ENCODE peak calls at places on chromosomes 4 and X, in six cellular contexts. O is neural progenitor cell, I is SK-N-SH, Q is GM12878, J is endothelial cell of umbilical vein, Z is H9. L is an unnamed sample.

GRCh38 chr4:110926841-110927400 is 304.0 kb upstream of the PITX2 start:
- DNase-seq in J (no peak), Q (no peak), Z (no peak), O (no peak), I (no peak), L (no peak)

GRCh38 chr4:168679397-168680176 is 182.7 kb downstream of the PALLD start:
- DNase-seq in I (no peak), O (no peak), J (no peak), Q (no peak), Z (no peak), L (no peak)

GRCh38 chrX:118520206-118520857 is 24.7 kb downstream of the DOCK11 start:
- DNase-seq in O (no peak), I (no peak), Q (no peak), J (no peak), Z (no peak), L (peak; percentile 91)

GRCh38 chr4:147984065-147984777 is 252.3 kb downstream of the ARHGAP10 start:
- DNase-seq in I (peak; percentile 55), Z (peak; percentile 83), Q (no peak), O (peak; percentile 77), J (peak; percentile 63), L (peak; percentile 30)

GRCh38 chrX:19174401-19175025 is 52.2 kb upstream of the ADGRG2 start:
- DNase-seq in I (no peak), J (peak; percentile 2), Q (no peak), O (no peak), Z (no peak), L (peak; percentile 66)

GRCh38 chr4:114603455-114603854 is 4.8 kb downstream of the UGT8 start:
- DNase-seq in Q (peak; percentile 72), O (no peak), Z (no peak), J (no peak), I (no peak), L (no peak)

GRCh38 chr4:106852416-106852815 is 183.7 kb downstream of the DKK2 start:
- DNase-seq in Q (no peak), Z (no peak), J (no peak), I (no peak), O (no peak), L (no peak)

GRCh38 chr4:8045909-8046308 is 106.2 kb upstream of the AFAP1 start:
- DNase-seq in O (no peak), Z (no peak), Q (no peak), I (no peak), J (no peak), L (no peak)

GRCh38 chr4:78691333-78691732 is 84.8 kb upstream of the BMP2K start:
- DNase-seq in I (no peak), Q (no peak), O (no peak), Z (no peak), J (no peak), L (no peak)

GRCh38 chr4:40367451-40367850 is 32.3 kb downstream of the CHRNA9 start:
- DNase-seq in Z (no peak), O (no peak), J (no peak), I (no peak), Q (no peak), L (no peak)

GRCh38 chr4:38014421-38014852 is 54.2 kb downstream of the PTTG2 start:
- DNase-seq in I (no peak), Q (no peak), Z (no peak), O (no peak), J (no peak), L (no peak)

GRCh38 chrX:13005671-13006473 is 31.0 kb downstream of the TMSB4X start:
- DNase-seq in O (no peak), Q (peak; percentile 89), J (no peak), I (no peak), Z (no peak), L (peak; percentile 73)

GRCh38 chr4:108714880-108715279 is 48.0 kb downstream of the ETNPPL start:
- DNase-seq in O (no peak), J (no peak), Z (no peak), Q (no peak), I (no peak), L (no peak)

GRCh38 chrX:29903365-29903764 is 312.0 kb upstream of the MAGEB2 start:
- DNase-seq in O (no peak), J (peak; percentile 9), Z (no peak), Q (no peak), I (no peak), L (peak; percentile 38)

GRCh38 chr4:127165971-127166370 is 466.8 kb upstream of the INTU start:
- DNase-seq in O (no peak), Q (no peak), J (no peak), Z (no peak), I (no peak), L (no peak)

GRCh38 chr4:1819284-1819683 is 26.2 kb downstream of the FGFR3 start:
- DNase-seq in I (peak; percentile 29), O (no peak), Q (no peak), Z (no peak), J (peak; percentile 55), L (no peak)

GRCh38 chr4:72468904-72469502 is 100.0 kb downstream of the ADAMTS3 start:
- DNase-seq in J (peak; percentile 46), Q (no peak), I (no peak), Z (no peak), O (peak; percentile 61), L (no peak)

GRCh38 chrX:97740044-97740443 is 856.3 kb downstream of the RPA4 start:
- DNase-seq in Z (no peak), I (no peak), O (no peak), J (peak; percentile 1), Q (no peak), L (no peak)

GRCh38 chr4:99410075-99410474 is 25.1 kb downstream of the ADH7 start:
- DNase-seq in I (no peak), J (no peak), Q (no peak), O (no peak), Z (no peak), L (no peak)

GRCh38 chrX:21225643-21226042 is 148.6 kb upstream of the CNKSR2 start:
- DNase-seq in Q (no peak), J (no peak), I (no peak), Z (no peak), O (no peak), L (peak; percentile 1)

GRCh38 chrX:20995829-20996228 is 378.4 kb upstream of the CNKSR2 start:
- DNase-seq in Z (no peak), I (no peak), Q (no peak), O (no peak), J (no peak), L (no peak)

GRCh38 chr4:2911868-2912267 is 51.3 kb downstream of the NOP14 start:
- DNase-seq in Q (no peak), Z (no peak), O (no peak), I (no peak), J (no peak), L (no peak)

GRCh38 chr4:177566691-177567090 is 124.5 kb upstream of the AGA start:
- DNase-seq in Q (no peak), J (no peak), I (no peak), O (no peak), Z (no peak), L (no peak)

GRCh38 chr4:31107362-31107761 is 387.2 kb downstream of the PCDH7 start:
- DNase-seq in O (no peak), Q (no peak), J (peak; percentile 26), Z (no peak), I (no peak), L (peak; percentile 19)

GRCh38 chr4:31106419-31106818 is 386.2 kb downstream of the PCDH7 start:
- DNase-seq in I (no peak), Z (no peak), J (peak; percentile 50), Q (no peak), O (no peak), L (no peak)

GRCh38 chr4:31108762-31109161 is 388.6 kb downstream of the PCDH7 start:
- DNase-seq in Q (no peak), O (no peak), J (no peak), I (no peak), Z (no peak), L (no peak)

GRCh38 chr4:31114821-31115220 is 394.7 kb downstream of the PCDH7 start:
- DNase-seq in J (no peak), Z (no peak), O (no peak), I (no peak), Q (no peak), L (peak; percentile 56)

DNA sequence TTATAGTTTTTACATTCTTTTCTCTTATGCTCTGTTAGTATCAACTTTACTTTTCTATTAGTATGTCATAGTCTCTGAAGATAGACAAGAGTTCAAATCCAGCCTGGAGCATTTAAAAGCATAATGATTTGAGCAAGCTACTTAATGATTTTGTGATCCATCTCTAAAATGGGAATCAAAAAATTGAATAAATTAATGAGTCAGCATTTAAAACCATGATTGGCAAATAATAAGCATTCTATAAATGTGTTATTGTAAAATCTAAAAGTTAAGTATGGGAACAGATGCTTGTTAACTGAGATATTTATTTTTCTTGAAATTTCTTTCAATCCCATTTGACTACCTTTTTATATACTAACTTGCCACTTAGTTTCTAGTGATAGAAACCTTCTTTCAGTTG is 391.6 kb downstream of the PCDH7 start:
- DNase-seq in Q (no peak), Z (no peak), I (no peak), J (no peak), O (no peak), L (no peak)
- H3K9ac ChIP-seq in Q (no peak overlapping the region), Z (no peak overlapping the region), I (no peak overlapping the region), J (no peak overlapping the region), O (no peak overlapping the region), L (no peak overlapping the region)

GRCh38 chr4:61678297-61678696 is 478.2 kb downstream of the ADGRL3 start:
- DNase-seq in J (no peak), I (no peak), Z (no peak), Q (no peak), O (no peak), L (no peak)
- H2AFZ ChIP-seq in J (no peak overlapping the region), I (no peak overlapping the region), Z (no peak overlapping the region), Q (no peak overlapping the region), O (no peak overlapping the region), L (no peak overlapping the region)

GRCh38 chr4:120808475-120809141 is 113.9 kb downstream of the PRDM5 start:
- DNase-seq in O (no peak), J (no peak), Q (no peak), I (no peak), Z (no peak), L (no peak)

GRCh38 chr4:120812216-120812615 is 110.3 kb downstream of the PRDM5 start:
- DNase-seq in J (no peak), I (no peak), Q (no peak), Z (no peak), O (no peak), L (no peak)

GRCh38 chr4:120815361-120815760 is 107.2 kb downstream of the PRDM5 start:
- DNase-seq in I (no peak), O (no peak), Z (no peak), J (peak; percentile 83), Q (no peak), L (no peak)

DNA sequence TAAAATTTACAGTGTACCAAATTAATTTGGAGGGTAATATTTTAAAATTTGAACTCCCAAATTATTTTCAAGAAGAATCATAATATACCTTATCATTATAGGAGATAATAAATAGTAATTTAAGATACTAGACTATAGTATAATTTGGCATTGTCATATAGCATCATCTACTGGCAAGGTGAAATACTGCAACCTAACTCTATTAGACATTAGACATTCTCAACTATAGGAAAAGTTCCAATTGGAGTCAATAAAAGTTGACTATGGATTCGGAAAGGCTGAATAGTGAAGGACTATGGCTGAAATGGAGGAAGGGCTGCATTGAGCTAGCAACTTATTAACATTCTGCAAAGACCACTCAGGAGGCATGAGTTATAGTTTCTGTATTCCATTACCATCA is 113.0 kb downstream of the PRDM5 start:
- DNase-seq in I (no peak), J (no peak), O (no peak), Q (no peak), Z (no peak), L (peak; percentile 4)
- TF ChIP-seq CTCF in I (peak; percentile 49), J (no peak), O (peak; percentile 38), Q (no peak), Z (peak; percentile 67), L (no peak)

GRCh38 chr4:56530269-56531148 is 24.9 kb downstream of the ARL9 start:
- DNase-seq in Z (peak; percentile 90), O (peak; percentile 94), I (peak; percentile 97), J (peak; percentile 72), Q (no peak), L (peak; percentile 77)
- H3K9ac ChIP-seq in Z (peak overlapping the region; percentile 70), O (no peak overlapping the region), I (peak overlapping the region; percentile 72), J (peak overlapping the region; percentile 32), Q (no peak overlapping the region), L (peak overlapping the region; percentile 65)